ENCODE peak calls at places on chromosomes 13 and 19, in nine cellular contexts. D is activated CD4-positive, alpha-beta memory T cell treated with anti-CD3 and anti-CD28 coated beads, Interleukin-2, amount 10 ng/mL, durations not matched to agents 7 days and 5 days; X is GM04504; T is cardiac fibroblast; F is GM06990; K is adipocyte; U is astrocyte of the spinal cord; R is naive thymus-derived CD8-positive, alpha-beta T cell; O is H1. L is an unnamed sample.

GRCh38 chr13:78192721-78193120 is 274.1 kb upstream of the EDNRB start:
- DNase-seq in R (no peak), K (peak), U (no peak), X (peak), T (no peak), F (no peak), D (no peak), O (no peak), L (no peak)

GRCh38 chr19:48676487-48676886 is 3.7 kb upstream of the NTN5 start:
- DNase-seq in D (no peak), X (no peak), F (no peak), R (no peak), U (no peak), K (no peak), O (no peak), T (no peak), L (no peak)

GRCh38 chr13:48161530-48162179 is 66.8 kb upstream of the MED4 start:
- DNase-seq in D (no peak), O (no peak), X (no peak), U (no peak), R (no peak), T (no peak), F (no peak), K (no peak), L (no peak)

GRCh38 chr19:5005096-5005495 is 36.2 kb downstream of the KDM4B start:
- DNase-seq in R (no peak), K (no peak), T (no peak), O (no peak), F (no peak), X (no peak), U (no peak), D (no peak), L (no peak)

GRCh38 chr13:111859361-111860105 is 207.4 kb upstream of the SOX1 start:
- DNase-seq in T (no peak), F (no peak), D (no peak), K (no peak), U (no peak), O (no peak), X (no peak), R (no peak), L (no peak)

GRCh38 chr19:28855216-28855615 is 357.7 kb downstream of the UQCRFS1 start:
- DNase-seq in X (no peak), R (no peak), O (no peak), U (no peak), D (no peak), F (no peak), K (no peak), T (no peak), L (no peak)

GRCh38 chr13:38321654-38322053 is 28.0 kb upstream of the UFM1 start:
- DNase-seq in R (no peak), U (no peak), D (no peak), T (no peak), X (no peak), F (no peak), K (no peak), O (no peak), L (no peak)

GRCh38 chr19:38650911-38651584 is 3.6 kb downstream of the ACTN4 start:
- DNase-seq in F (no peak), X (peak), U (peak), R (no peak), T (peak), K (peak), D (no peak), O (no peak), L (no peak)

GRCh38 chr19:48398329-48399235 is 5.1 kb downstream of the GRIN2D start:
- DNase-seq in D (peak), K (peak), F (peak), U (peak), O (peak), R (peak), X (no peak), T (peak), L (peak)

GRCh38 chr13:74444161-74444571 is 310.0 kb upstream of the KLF12 start:
- DNase-seq in D (no peak), R (no peak), F (no peak), U (peak), T (no peak), X (no peak), K (peak), O (no peak), L (no peak)

GRCh38 chr13:97125051-97125809 is 96.9 kb upstream of the MBNL2 start:
- DNase-seq in F (peak), K (peak), X (no peak), R (no peak), U (peak), D (no peak), T (peak), O (no peak), L (no peak)

GRCh38 chr13:31174018-31174417 is 12.3 kb upstream of the HSPH1 start:
- DNase-seq in U (peak), D (no peak), X (no peak), T (peak), F (no peak), R (no peak), K (peak), O (no peak), L (no peak)

GRCh38 chr13:110965038-110965754 is 50.3 kb upstream of the ANKRD10 start:
- DNase-seq in T (peak), K (peak), U (peak), F (peak), D (peak), X (no peak), R (no peak), O (no peak), L (no peak)

GRCh38 chr19:39197808-39198207 is 1.0 kb downstream of the NCCRP1 start:
- DNase-seq in F (no peak), O (no peak), R (no peak), U (no peak), X (no peak), K (no peak), D (no peak), T (no peak), L (no peak)

L was measured in natural killer cell.